ENCODE peak calls at places on chromosomes 4 and X, in five cellular contexts. One of them, this sample, is unnamed.

GRCh38 chr4:184954482-184954881 is 63.8 kb upstream of the HELT start:
- DNase-seq in hepatocyte: no peak
- DNase-seq in PC-3: no peak
- DNase-seq in astrocyte: no peak
- DNase-seq in neural progenitor cell: no peak
- DNase-seq in this sample: no peak

GRCh38 chr4:95857761-95858160 is 17.9 kb downstream of the PDHA2 start:
- DNase-seq in hepatocyte: no peak
- DNase-seq in PC-3: peak; percentile 54
- DNase-seq in astrocyte: peak; percentile 18
- DNase-seq in neural progenitor cell: no peak
- DNase-seq in this sample: peak; percentile 39

GRCh38 chr4:7462509-7462971 is 27.8 kb upstream of the PSAPL1 start:
- DNase-seq in hepatocyte: peak; percentile 80
- DNase-seq in PC-3: peak; percentile 88
- DNase-seq in astrocyte: peak; percentile 23
- DNase-seq in neural progenitor cell: peak; percentile 78
- DNase-seq in this sample: peak; percentile 38

GRCh38 chr4:109574443-109574850 is 14.4 kb downstream of the MCUB start:
- DNase-seq in hepatocyte: peak; percentile 40
- DNase-seq in PC-3: peak; percentile 11
- DNase-seq in astrocyte: no peak
- DNase-seq in neural progenitor cell: no peak
- DNase-seq in this sample: no peak

GRCh38 chrX:12741416-12741815 is 49.8 kb upstream of the PRPS2 start:
- DNase-seq in hepatocyte: peak; percentile 16
- DNase-seq in PC-3: peak; percentile 96
- DNase-seq in astrocyte: no peak
- DNase-seq in neural progenitor cell: no peak
- DNase-seq in this sample: peak; percentile 92

GRCh38 chr4:20026456-20026855 is 225.2 kb upstream of the SLIT2 start:
- DNase-seq in hepatocyte: no peak
- DNase-seq in PC-3: no peak
- DNase-seq in astrocyte: peak; percentile 84
- DNase-seq in neural progenitor cell: no peak
- DNase-seq in this sample: no peak

GRCh38 chr4:139666735-139667266 is 1.2 kb downstream of the MGST2 start:
- DNase-seq in hepatocyte: peak; percentile 77
- DNase-seq in PC-3: peak; percentile 73
- DNase-seq in astrocyte: peak; percentile 57
- DNase-seq in neural progenitor cell: peak; percentile 19
- DNase-seq in this sample: peak; percentile 36

GRCh38 chrX:323721-324628 is 5.4 kb upstream of the GTPBP6 start:
- DNase-seq in hepatocyte: peak; percentile 88
- DNase-seq in PC-3: peak; percentile 34
- DNase-seq in astrocyte: peak; percentile 76
- DNase-seq in neural progenitor cell: peak; percentile 83
- DNase-seq in this sample: peak; percentile 86

GRCh38 chrX:97628807-97629596 is 745.3 kb downstream of the RPA4 start:
- DNase-seq in hepatocyte: peak; percentile 22
- DNase-seq in PC-3: no peak
- DNase-seq in astrocyte: no peak
- DNase-seq in neural progenitor cell: no peak
- DNase-seq in this sample: no peak

GRCh38 chr4:185872747-185873380 is 60.9 kb upstream of the SORBS2 start:
- DNase-seq in hepatocyte: no peak
- DNase-seq in PC-3: no peak
- DNase-seq in astrocyte: no peak
- DNase-seq in neural progenitor cell: no peak
- DNase-seq in this sample: peak; percentile 27

GRCh38 chrX:55908685-55909212 is 191.2 kb downstream of the RRAGB start:
- DNase-seq in hepatocyte: peak; percentile 25
- DNase-seq in PC-3: peak; percentile 52
- DNase-seq in astrocyte: no peak
- DNase-seq in neural progenitor cell: peak; percentile 43
- DNase-seq in this sample: peak; percentile 20

GRCh38 chr4:59818656-59819055 is 1381.5 kb upstream of the ADGRL3 start:
- DNase-seq in hepatocyte: no peak
- DNase-seq in PC-3: peak; percentile 46
- DNase-seq in astrocyte: peak; percentile 5
- DNase-seq in neural progenitor cell: no peak
- DNase-seq in this sample: no peak

GRCh38 chr4:72352746-72353145 is 216.3 kb downstream of the ADAMTS3 start:
- DNase-seq in hepatocyte: no peak
- DNase-seq in PC-3: peak; percentile 88
- DNase-seq in astrocyte: no peak
- DNase-seq in neural progenitor cell: no peak
- DNase-seq in this sample: peak; percentile 14

GRCh38 chrX:12770440-12770839 is 20.8 kb upstream of the PRPS2 start:
- DNase-seq in hepatocyte: peak; percentile 35
- DNase-seq in PC-3: peak; percentile 68
- DNase-seq in astrocyte: no peak
- DNase-seq in neural progenitor cell: peak; percentile 24
- DNase-seq in this sample: no peak

GRCh38 chrX:139201924-139202323 is 328.6 kb upstream of the F9 start:
- DNase-seq in hepatocyte: no peak
- DNase-seq in PC-3: peak; percentile 35
- DNase-seq in astrocyte: no peak
- DNase-seq in neural progenitor cell: no peak
- DNase-seq in this sample: no peak

GRCh38 chrX:139202742-139203410 is 327.7 kb upstream of the F9 start:
- DNase-seq in hepatocyte: peak; percentile 20
- DNase-seq in PC-3: no peak
- DNase-seq in astrocyte: no peak
- DNase-seq in neural progenitor cell: peak; percentile 47
- DNase-seq in this sample: no peak

GRCh38 chrX:139204576-139204902 is 326.0 kb upstream of the F9 start:
- DNase-seq in hepatocyte: no peak
- DNase-seq in PC-3: no peak
- DNase-seq in astrocyte: no peak
- DNase-seq in neural progenitor cell: no peak
- DNase-seq in this sample: no peak

GRCh38 chrX:139204903-139205667 is 325.5 kb upstream of the F9 start:
- DNase-seq in hepatocyte: peak; percentile 70
- DNase-seq in PC-3: peak; percentile 58
- DNase-seq in astrocyte: peak; percentile 29
- DNase-seq in neural progenitor cell: peak; percentile 67
- DNase-seq in this sample: peak; percentile 4

DNA sequence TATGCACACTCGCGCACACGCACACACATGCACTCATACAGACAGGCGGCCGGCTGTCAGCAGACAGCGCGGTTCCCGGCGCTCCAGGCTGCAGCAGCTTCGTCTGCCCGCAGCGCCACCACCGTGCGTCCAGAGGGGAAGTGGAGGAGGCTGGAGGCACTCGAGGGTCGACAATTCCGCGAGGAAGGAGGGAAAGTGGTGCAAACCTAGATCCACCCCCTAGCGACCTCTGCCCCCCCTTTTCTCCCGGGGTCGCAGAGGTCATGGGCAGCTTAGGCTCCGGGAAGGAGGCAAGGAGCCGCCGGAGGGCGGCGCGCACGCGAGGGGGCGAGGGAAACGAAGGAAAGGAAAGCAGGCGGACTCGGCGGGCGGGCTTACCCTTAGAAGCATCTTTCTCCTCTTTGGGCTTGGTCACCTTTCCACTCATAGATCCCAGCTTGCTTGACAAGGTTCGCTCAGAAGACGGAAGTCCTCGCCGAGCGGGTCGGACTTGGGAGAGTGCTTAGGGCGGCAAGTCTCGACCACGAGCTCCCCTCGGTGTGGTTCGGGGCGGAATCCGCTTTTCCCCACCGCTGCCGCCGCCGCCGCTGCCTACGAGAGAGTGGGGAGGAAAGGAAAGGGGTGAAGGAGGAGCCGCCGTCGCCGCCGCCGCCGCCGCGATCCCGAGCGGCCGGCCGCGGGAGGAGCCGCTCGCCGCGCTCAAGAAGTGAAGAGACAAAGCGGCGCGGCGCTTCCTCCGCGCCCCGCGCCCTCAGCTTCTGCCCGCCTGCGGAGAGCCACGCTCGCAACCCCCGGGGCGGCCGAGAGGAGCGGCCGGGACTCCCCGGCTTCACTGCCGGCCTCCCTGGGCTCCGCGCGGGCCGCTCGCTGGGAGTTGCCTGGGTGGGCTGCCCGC is 326.6 kb upstream of the F9 start:
- DNase-seq in hepatocyte: peak; percentile 38
- DNase-seq in PC-3: peak; percentile 26
- DNase-seq in astrocyte: no peak
- DNase-seq in neural progenitor cell: peak; percentile 62
- DNase-seq in this sample: peak; percentile 9
- H3K4me2 ChIP-seq in hepatocyte: peak overlapping the region; percentile 79
- H3K4me2 ChIP-seq in PC-3: peak overlapping the region; percentile 85
- H3K4me2 ChIP-seq in astrocyte: peak overlapping the region; percentile 83
- H3K4me2 ChIP-seq in neural progenitor cell: peak overlapping the region; percentile 87
- H3K4me2 ChIP-seq in this sample: peak overlapping the region; percentile 74

GRCh38 chrX:153832732-153833131 is 2.4 kb upstream of the PDZD4 start:
- DNase-seq in hepatocyte: no peak
- DNase-seq in PC-3: no peak
- DNase-seq in astrocyte: no peak
- DNase-seq in neural progenitor cell: peak; percentile 37
- DNase-seq in this sample: no peak

GRCh38 chrX:153829549-153829798 is 870 bp downstream of the PDZD4 start:
- DNase-seq in hepatocyte: no peak
- DNase-seq in PC-3: no peak
- DNase-seq in astrocyte: no peak
- DNase-seq in neural progenitor cell: no peak
- DNase-seq in this sample: no peak

GRCh38 chrX:153830632-153831434 is 489 bp upstream of the PDZD4 start:
- DNase-seq in hepatocyte: no peak
- DNase-seq in PC-3: no peak
- DNase-seq in astrocyte: no peak
- DNase-seq in neural progenitor cell: peak; percentile 48
- DNase-seq in this sample: no peak

GRCh38 chrX:153829799-153830631 is at the start of gene PDZD4:
- DNase-seq in hepatocyte: no peak
- DNase-seq in PC-3: no peak
- DNase-seq in astrocyte: no peak
- DNase-seq in neural progenitor cell: peak; percentile 52
- DNase-seq in this sample: no peak

GRCh38 chrX:153831435-153832150 is 1.2 kb upstream of the PDZD4 start:
- DNase-seq in hepatocyte: no peak
- DNase-seq in PC-3: no peak
- DNase-seq in astrocyte: no peak
- DNase-seq in neural progenitor cell: no peak
- DNase-seq in this sample: no peak
- TF ChIP-seq EZH2 in hepatocyte: no peak
- TF ChIP-seq EZH2 in PC-3: no peak
- TF ChIP-seq EZH2 in astrocyte: no peak
- TF ChIP-seq EZH2 in neural progenitor cell: no peak
- TF ChIP-seq EZH2 in this sample: no peak

DNA sequence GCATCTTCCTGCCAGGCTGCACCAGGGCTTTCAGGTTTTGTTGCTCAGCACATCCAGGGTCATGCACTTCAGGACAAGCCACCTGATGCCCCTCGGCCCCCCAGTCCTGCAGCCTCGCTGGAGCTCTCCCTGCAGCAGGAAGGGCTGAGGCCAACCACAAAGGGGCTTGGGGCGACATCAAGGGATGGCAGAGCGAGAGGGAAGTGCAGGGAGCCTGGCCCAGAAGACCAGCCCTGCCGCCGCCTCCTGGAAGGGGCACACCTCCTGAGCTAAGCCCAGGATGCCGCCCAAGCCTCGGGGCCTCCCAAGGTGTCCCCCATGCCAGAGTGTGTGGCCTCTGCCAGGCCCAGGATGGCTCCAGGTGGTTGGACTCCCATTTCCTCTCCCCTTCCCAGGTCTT is 37.1 kb downstream of the TRMT44 start:
- DNase-seq in hepatocyte: no peak
- DNase-seq in PC-3: no peak
- DNase-seq in astrocyte: no peak
- DNase-seq in neural progenitor cell: no peak
- DNase-seq in this sample: no peak
- H3K4me3 ChIP-seq in hepatocyte: no peak overlapping the region
- H3K4me3 ChIP-seq in PC-3: no peak overlapping the region
- H3K4me3 ChIP-seq in astrocyte: no peak overlapping the region
- H3K4me3 ChIP-seq in neural progenitor cell: no peak overlapping the region
- H3K4me3 ChIP-seq in this sample: no peak overlapping the region

GRCh38 chr4:153348006-153348405 is 3.5 kb downstream of the MND1 start:
- DNase-seq in hepatocyte: peak; percentile 8
- DNase-seq in PC-3: peak; percentile 29
- DNase-seq in astrocyte: peak; percentile 67
- DNase-seq in neural progenitor cell: no peak
- DNase-seq in this sample: no peak
- H3K4me2 ChIP-seq in hepatocyte: no peak overlapping the region
- H3K4me2 ChIP-seq in PC-3: peak overlapping the region; percentile 92
- H3K4me2 ChIP-seq in astrocyte: peak overlapping the region; percentile 15
- H3K4me2 ChIP-seq in neural progenitor cell: no peak overlapping the region
- H3K4me2 ChIP-seq in this sample: no peak overlapping the region

DNA sequence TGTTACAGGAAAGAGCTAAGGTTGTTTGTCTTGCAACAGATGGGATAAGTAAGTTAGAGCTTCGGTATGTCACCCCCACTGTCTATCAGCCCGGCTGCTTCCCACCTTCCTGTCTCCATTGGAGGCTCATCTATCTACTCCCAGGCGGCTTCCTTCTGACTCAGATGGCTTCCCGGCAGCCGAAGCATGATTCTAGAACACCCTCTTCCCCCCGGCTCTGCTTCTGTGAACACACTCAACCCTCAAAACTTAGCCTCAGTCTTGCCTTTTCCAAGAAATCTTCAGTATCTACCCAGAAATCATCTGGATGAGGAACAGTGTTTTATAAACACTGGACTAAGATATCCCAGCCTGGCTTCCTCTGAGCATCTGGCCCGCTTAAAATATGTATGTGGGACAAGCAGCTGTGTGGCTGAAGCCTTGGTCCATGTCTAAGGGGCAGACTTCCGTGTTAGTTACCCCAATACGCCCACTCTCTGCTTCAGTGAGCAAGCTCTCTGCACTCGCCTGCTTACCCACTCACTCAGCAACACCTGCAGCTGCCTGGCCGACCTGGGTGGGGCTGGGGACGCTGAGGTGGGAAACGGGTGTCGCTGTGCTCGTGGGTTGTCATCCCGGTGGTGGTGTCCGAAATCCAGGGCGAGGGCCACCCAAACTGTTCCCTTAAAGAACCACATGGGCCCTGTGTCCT is 12.0 kb upstream of the SLC2A9 start:
- DNase-seq in hepatocyte: peak; percentile 39
- DNase-seq in PC-3: peak; percentile 8
- DNase-seq in astrocyte: peak; percentile 80
- DNase-seq in neural progenitor cell: no peak
- DNase-seq in this sample: no peak
- TF ChIP-seq EZH2 in hepatocyte: no peak
- TF ChIP-seq EZH2 in PC-3: no peak
- TF ChIP-seq EZH2 in astrocyte: no peak
- TF ChIP-seq EZH2 in neural progenitor cell: no peak
- TF ChIP-seq EZH2 in this sample: no peak

This sample was measured in mammary epithelial cell.